ENCODE peak calls at places on chromosomes 5 and 9, in six cellular contexts. D is NCI-H1930, X is heart right ventricle, E is aorta, A is memory B cell, H is H54. Y is an unnamed sample.

GRCh38 chr5:159341914-159342313 is 11.6 kb upstream of the IL12B start:
- DNase-seq in D (no peak), X (peak; percentile 24), E (peak; percentile 67), A (no peak), H (peak; percentile 24), Y (peak; percentile 76)

GRCh38 chr5:174229640-174230350 is 184.3 kb downstream of the NSG2 start:
- DNase-seq in D (no peak), X (no peak), E (no peak), A (no peak), H (peak; percentile 35), Y (no peak)

GRCh38 chr9:109771084-109771483 is 8.9 kb upstream of the PALM2AKAP2 start:
- DNase-seq in D (no peak), X (no peak), E (no peak), A (no peak), H (no peak), Y (no peak)

GRCh38 chr5:164298165-164298564 is 792.7 kb downstream of the MAT2B start:
- DNase-seq in D (no peak), X (no peak), E (no peak), A (no peak), H (no peak), Y (no peak)

GRCh38 chr9:119369670-119370366 is 583 bp upstream of the BRINP1 start:
- DNase-seq in D (no peak), X (no peak), E (no peak), A (no peak), H (no peak), Y (no peak)

GRCh38 chr5:43042176-43042625 is 2.1 kb upstream of the ANXA2R start:
- DNase-seq in D (no peak), X (peak; percentile 79), E (peak; percentile 89), A (peak; percentile 91), H (no peak), Y (peak; percentile 91)

GRCh38 chr9:89349607-89350006 is 31.3 kb downstream of the SECISBP2 start:
- DNase-seq in D (no peak), X (no peak), E (no peak), A (no peak), H (no peak), Y (no peak)

GRCh38 chr5:172280937-172281336 is 2.6 kb downstream of the UBTD2 start:
- DNase-seq in D (no peak), X (no peak), E (no peak), A (no peak), H (no peak), Y (no peak)

GRCh38 chr5:39498247-39498952 is 73.6 kb upstream of the DAB2 start:
- DNase-seq in D (no peak), X (no peak), E (no peak), A (no peak), H (no peak), Y (no peak)

GRCh38 chr9:124392855-124393460 is 22.3 kb downstream of the PSMB7 start:
- DNase-seq in D (no peak), X (no peak), E (no peak), A (no peak), H (peak; percentile 88), Y (no peak)

GRCh38 chr5:8864053-8864452 is 681.8 kb downstream of the SEMA5A start:
- DNase-seq in D (no peak), X (no peak), E (no peak), A (no peak), H (no peak), Y (no peak)

GRCh38 chr5:1759378-1759970 is 40.2 kb downstream of the MRPL36 start:
- DNase-seq in D (no peak), X (no peak), E (peak; percentile 41), A (no peak), H (no peak), Y (peak; percentile 35)

GRCh38 chr5:2797160-2797559 is 45.7 kb upstream of the IRX2 start:
- DNase-seq in D (peak; percentile 42), X (no peak), E (no peak), A (no peak), H (no peak), Y (no peak)

GRCh38 chr5:120436996-120437395 is 27.1 kb upstream of the PRR16 start:
- DNase-seq in D (no peak), X (no peak), E (no peak), A (no peak), H (no peak), Y (no peak)

GRCh38 chr9:972512-973294 is 3.8 kb upstream of the DMRT3 start:
- DNase-seq in D (no peak), X (no peak), E (no peak), A (no peak), H (no peak), Y (no peak)

GRCh38 chr9:86721843-86722705 is 225.2 kb downstream of the GAS1 start:
- DNase-seq in D (no peak), X (no peak), E (peak; percentile 77), A (no peak), H (peak; percentile 73), Y (no peak)

GRCh38 chr5:74149395-74149794 is 491.1 kb downstream of the ENC1 start:
- DNase-seq in D (no peak), X (no peak), E (peak; percentile 86), A (no peak), H (no peak), Y (peak; percentile 73)